ENCODE peak calls at places on chromosome 21, in six cellular contexts. One of them, this sample, is unnamed.

GRCh38 chr21:38475519-38475918 is 22.8 kb downstream of the ERG start:
- DNase-seq in neural progenitor cell: no peak
- DNase-seq in T-helper 9 cell: no peak
- DNase-seq in activated naive CD4-positive, alpha-beta T cell treated with anti-CD3 and anti-CD28 coated beads for 36 hours: no peak
- DNase-seq in NB4: peak
- DNase-seq in progenitor cell of endocrine pancreas: no peak
- DNase-seq in this sample: peak

GRCh38 chr21:38413958-38414506 is 84.2 kb downstream of the ERG start:
- DNase-seq in neural progenitor cell: no peak
- DNase-seq in T-helper 9 cell: no peak
- DNase-seq in activated naive CD4-positive, alpha-beta T cell treated with anti-CD3 and anti-CD28 coated beads for 36 hours: no peak
- DNase-seq in NB4: no peak
- DNase-seq in progenitor cell of endocrine pancreas: no peak
- DNase-seq in this sample: peak

GRCh38 chr21:34807881-34808568 is 139.2 kb downstream of the CLIC6 start:
- DNase-seq in neural progenitor cell: no peak
- DNase-seq in T-helper 9 cell: peak
- DNase-seq in activated naive CD4-positive, alpha-beta T cell treated with anti-CD3 and anti-CD28 coated beads for 36 hours: peak
- DNase-seq in NB4: peak
- DNase-seq in progenitor cell of endocrine pancreas: no peak
- DNase-seq in this sample: no peak

GRCh38 chr21:37435120-37435519 is 68.5 kb downstream of the DYRK1A start:
- DNase-seq in neural progenitor cell: peak
- DNase-seq in T-helper 9 cell: no peak
- DNase-seq in activated naive CD4-positive, alpha-beta T cell treated with anti-CD3 and anti-CD28 coated beads for 36 hours: peak
- DNase-seq in NB4: peak
- DNase-seq in progenitor cell of endocrine pancreas: no peak
- DNase-seq in this sample: peak

GRCh38 chr21:42845296-42845965 is 33.9 kb downstream of the WDR4 start:
- DNase-seq in neural progenitor cell: no peak
- DNase-seq in T-helper 9 cell: no peak
- DNase-seq in activated naive CD4-positive, alpha-beta T cell treated with anti-CD3 and anti-CD28 coated beads for 36 hours: no peak
- DNase-seq in NB4: no peak
- DNase-seq in progenitor cell of endocrine pancreas: no peak
- DNase-seq in this sample: no peak

GRCh38 chr21:42721341-42721824 is 68.0 kb downstream of the PDE9A start:
- DNase-seq in neural progenitor cell: no peak
- DNase-seq in T-helper 9 cell: no peak
- DNase-seq in activated naive CD4-positive, alpha-beta T cell treated with anti-CD3 and anti-CD28 coated beads for 36 hours: no peak
- DNase-seq in NB4: no peak
- DNase-seq in progenitor cell of endocrine pancreas: no peak
- DNase-seq in this sample: no peak

GRCh38 chr21:42974832-42975820 is 764 bp downstream of the PKNOX1 start:
- DNase-seq in neural progenitor cell: peak
- DNase-seq in T-helper 9 cell: peak
- DNase-seq in activated naive CD4-positive, alpha-beta T cell treated with anti-CD3 and anti-CD28 coated beads for 36 hours: peak
- DNase-seq in NB4: peak
- DNase-seq in progenitor cell of endocrine pancreas: peak
- DNase-seq in this sample: peak

GRCh38 chr21:33300701-33301631 is 23.8 kb upstream of the IFNAR1 start:
- DNase-seq in neural progenitor cell: no peak
- DNase-seq in T-helper 9 cell: no peak
- DNase-seq in activated naive CD4-positive, alpha-beta T cell treated with anti-CD3 and anti-CD28 coated beads for 36 hours: no peak
- DNase-seq in NB4: peak
- DNase-seq in progenitor cell of endocrine pancreas: no peak
- DNase-seq in this sample: no peak

GRCh38 chr21:39392296-39392695 is 43.4 kb upstream of the HMGN1 start:
- DNase-seq in neural progenitor cell: peak
- DNase-seq in T-helper 9 cell: no peak
- DNase-seq in activated naive CD4-positive, alpha-beta T cell treated with anti-CD3 and anti-CD28 coated beads for 36 hours: no peak
- DNase-seq in NB4: no peak
- DNase-seq in progenitor cell of endocrine pancreas: no peak
- DNase-seq in this sample: no peak